ENCODE peak calls at places on chromosome 15, in nine cellular contexts. M is stimulated activated CD4-positive, alpha-beta T cell treated with anti-CD3 and anti-CD28 coated beads, Interleukin-2, amount 100 ng/mL, for 48 hours; C is EH; I is ureter; V is A549; Q is K562; T is posterior cingulate gyrus; H is ELF-1; D is psoas muscle. Y is an unnamed sample.

GRCh38 chr15:51281368-51281967 is 56.9 kb downstream of the CYP19A1 start:
- DNase-seq in M (peak; percentile 3), C (peak; percentile 61), I (peak; percentile 55), V (peak; percentile 65), Q (peak; percentile 57), T (peak; percentile 82), H (peak; percentile 80), D (peak; percentile 54), Y (peak; percentile 75)

GRCh38 chr15:78418239-78418638 is 19.8 kb upstream of the IREB2 start:
- DNase-seq in M (no peak), C (peak; percentile 17), I (no peak), V (no peak), Q (no peak), T (no peak), H (no peak), D (no peak), Y (no peak)

GRCh38 chr15:91857772-91858171 is 4.3 kb downstream of the SLCO3A1 start:
- DNase-seq in M (no peak), C (no peak), I (no peak), V (no peak), Q (no peak), T (no peak), H (no peak), D (no peak), Y (no peak)

GRCh38 chr15:63968122-63968524 is 78.2 kb downstream of the DAPK2 start:
- DNase-seq in M (no peak), C (no peak), I (no peak), V (no peak), Q (no peak), T (no peak), H (no peak), D (no peak), Y (no peak)

GRCh38 chr15:59550520-59550919 is 61.1 kb upstream of the GCNT3 start:
- DNase-seq in M (no peak), C (no peak), I (no peak), V (no peak), Q (no peak), T (no peak), H (no peak), D (no peak), Y (no peak)

GRCh38 chr15:55823191-55823670 is 80.3 kb upstream of the PRTG start:
- DNase-seq in M (no peak), C (peak; percentile 87), I (no peak), V (no peak), Q (no peak), T (no peak), H (no peak), D (no peak), Y (no peak)

GRCh38 chr15:59255647-59256380 is 49.2 kb downstream of the LDHAL6B start:
- DNase-seq in M (no peak), C (no peak), I (peak; percentile 50), V (peak; percentile 98), Q (no peak), T (no peak), H (no peak), D (no peak), Y (no peak)

GRCh38 chr15:57550640-57551039 is 41.1 kb upstream of the MYZAP start:
- DNase-seq in M (no peak), C (no peak), I (peak; percentile 65), V (no peak), Q (no peak), T (no peak), H (no peak), D (peak; percentile 40), Y (peak; percentile 91)

GRCh38 chr15:78434134-78434533 is 3.9 kb upstream of the IREB2 start:
- DNase-seq in M (no peak), C (no peak), I (no peak), V (no peak), Q (no peak), T (no peak), H (no peak), D (no peak), Y (no peak)

GRCh38 chr15:49718234-49718633 is 97.4 kb downstream of the DTWD1 start:
- DNase-seq in M (no peak), C (peak; percentile 38), I (no peak), V (no peak), Q (no peak), T (no peak), H (no peak), D (no peak), Y (no peak)

GRCh38 chr15:71530116-71530515 is 280.2 kb upstream of the NR2E3 start:
- DNase-seq in M (no peak), C (no peak), I (no peak), V (no peak), Q (no peak), T (no peak), H (no peak), D (no peak), Y (no peak)

GRCh38 chr15:49044761-49045571 is 1.3 kb downstream of the SECISBP2L start:
- DNase-seq in M (no peak), C (no peak), I (no peak), V (no peak), Q (no peak), T (no peak), H (no peak), D (no peak), Y (no peak)

GRCh38 chr15:71048913-71049675 is 66.2 kb upstream of the THSD4 start:
- DNase-seq in M (no peak), C (peak; percentile 95), I (no peak), V (no peak), Q (no peak), T (no peak), H (no peak), D (no peak), Y (no peak)

GRCh38 chr15:78714890-78715289 is 73.9 kb upstream of the CHRNB4 start:
- DNase-seq in M (no peak), C (peak; percentile 18), I (no peak), V (peak; percentile 79), Q (no peak), T (no peak), H (no peak), D (no peak), Y (no peak)

GRCh38 chr15:90165659-90166489 is 35.3 kb upstream of the SEMA4B start:
- DNase-seq in M (peak; percentile 50), C (peak; percentile 100), I (peak; percentile 95), V (peak; percentile 100), Q (peak; percentile 79), T (no peak), H (peak; percentile 92), D (peak; percentile 57), Y (peak; percentile 74)

GRCh38 chr15:38842991-38843610 is 278.5 kb upstream of the RASGRP1 start:
- DNase-seq in M (no peak), C (peak; percentile 65), I (no peak), V (no peak), Q (no peak), T (no peak), H (no peak), D (no peak), Y (no peak)

GRCh38 chr15:67322481-67322880 is 67.9 kb downstream of the IQCH start:
- DNase-seq in M (no peak), C (peak; percentile 15), I (no peak), V (no peak), Q (no peak), T (no peak), H (no peak), D (no peak), Y (peak; percentile 12)

GRCh38 chr15:94620632-94621031 is 389.3 kb downstream of the MCTP2 start:
- DNase-seq in M (no peak), C (no peak), I (no peak), V (no peak), Q (no peak), T (no peak), H (no peak), D (no peak), Y (no peak)

Y was measured in right cardiac atrium.